ENCODE peak calls at places on chromosomes 6 and 20, in six cellular contexts. I, B, V, S, R and L are unnamed samples.

GRCh38 chr6:5751525-5752252 is 255.0 kb downstream of the NRN1 start:
- DNase-seq in R (peak), B (no peak), S (no peak), I (no peak), V (no peak), L (peak)

GRCh38 chr6:156953125-156953477 is 175.9 kb downstream of the ARID1B start:
- DNase-seq in S (no peak), I (no peak), B (no peak), V (no peak), R (no peak), L (no peak)

GRCh38 chr6:148423601-148424270 is 81.1 kb downstream of the SASH1 start:
- DNase-seq in V (no peak), S (no peak), B (no peak), I (no peak), R (no peak), L (peak)

GRCh38 chr6:79420054-79420453 is 117.2 kb downstream of the LCA5 start:
- DNase-seq in V (no peak), R (no peak), I (no peak), B (no peak), S (no peak), L (no peak)

GRCh38 chr6:50843842-50844241 is 25.2 kb downstream of the TFAP2B start:
- DNase-seq in I (no peak), S (no peak), V (peak), R (no peak), B (no peak), L (no peak)

GRCh38 chr6:90938116-90938515 is 351.2 kb upstream of the MAP3K7 start:
- DNase-seq in B (no peak), I (no peak), V (peak), R (peak), S (no peak), L (no peak)

GRCh38 chr20:34365765-34366213 is 2.7 kb downstream of the ITCH start:
- DNase-seq in I (no peak), S (no peak), B (no peak), V (no peak), R (no peak), L (no peak)

GRCh38 chr20:16580127-16580526 is 6.9 kb upstream of the KIF16B start:
- DNase-seq in B (no peak), S (no peak), V (peak), I (no peak), R (peak), L (peak)

GRCh38 chr20:10758446-10758845 is 84.6 kb upstream of the JAG1 start:
- DNase-seq in R (no peak), V (peak), S (no peak), I (no peak), B (no peak), L (peak)